ENCODE peak calls at places on chromosomes 11 and 22, in five cellular contexts. K is AG10803, G is B cell, U is cardiac fibroblast, A is AG04449. X is an unnamed sample.

GRCh38 chr22:27419473-27419872 is 382.1 kb downstream of the MN1 start:
- DNase-seq in K (peak), G (no peak), U (peak), A (no peak), X (no peak)

GRCh38 chr11:74739546-74740270 is 8.5 kb upstream of the CHRDL2 start:
- DNase-seq in K (peak), G (peak), U (peak), A (no peak), X (peak)

GRCh38 chr11:12598330-12599256 is 75.6 kb upstream of the TEAD1 start:
- DNase-seq in K (peak), G (no peak), U (peak), A (no peak), X (no peak)

GRCh38 chr11:108115495-108116140 is 5.7 kb upstream of the ACAT1 start:
- DNase-seq in K (peak), G (no peak), U (peak), A (no peak), X (no peak)

GRCh38 chr11:76629133-76629852 is 41.3 kb downstream of the LRRC32 start:
- DNase-seq in K (peak), G (peak), U (peak), A (no peak), X (no peak)

GRCh38 chr11:94788396-94788795 is 20.2 kb downstream of the AMOTL1 start:
- DNase-seq in K (no peak), G (no peak), U (peak), A (no peak), X (no peak)

GRCh38 chr22:28930357-28931007 is 47.1 kb downstream of the ZNRF3 start:
- DNase-seq in K (no peak), G (no peak), U (no peak), A (no peak), X (no peak)

GRCh38 chr11:96447208-96447607 is 57.4 kb downstream of the JRKL start:
- DNase-seq in K (no peak), G (no peak), U (no peak), A (no peak), X (no peak)

GRCh38 chr11:81596709-81597108 is 1137.0 kb downstream of the FAM181B start:
- DNase-seq in K (no peak), G (no peak), U (no peak), A (no peak), X (no peak)

GRCh38 chr11:34790620-34791019 is 125.6 kb downstream of the APIP start:
- DNase-seq in K (no peak), G (no peak), U (peak), A (no peak), X (no peak)
- TF ChIP-seq CTCF in K (peak), G (no peak), U (no peak), A (no peak), X (no peak)

GRCh38 chr11:65422104-65422632 is 430 bp upstream of the NEAT1 start:
- DNase-seq in K (peak), G (peak), U (peak), A (peak), X (peak)
- TF ChIP-seq CTCF in K (no peak), G (no peak), U (no peak), A (no peak), X (no peak)

GRCh38 chr11:130428692-130429681 is 578 bp upstream of the ADAMTS8 start:
- DNase-seq in K (no peak), G (no peak), U (no peak), A (no peak), X (no peak)

GRCh38 chr11:130431337-130431773 is 2.9 kb upstream of the ADAMTS8 start:
- DNase-seq in K (peak), G (peak), U (peak), A (no peak), X (peak)

GRCh38 chr11:130431806-130432205 is 3.4 kb upstream of the ADAMTS8 start:
- DNase-seq in K (peak), G (no peak), U (peak), A (no peak), X (no peak)

GRCh38 chr11:130428271-130428670 is at the start of gene ADAMTS8:
- DNase-seq in K (no peak), G (no peak), U (no peak), A (no peak), X (no peak)

DNA sequence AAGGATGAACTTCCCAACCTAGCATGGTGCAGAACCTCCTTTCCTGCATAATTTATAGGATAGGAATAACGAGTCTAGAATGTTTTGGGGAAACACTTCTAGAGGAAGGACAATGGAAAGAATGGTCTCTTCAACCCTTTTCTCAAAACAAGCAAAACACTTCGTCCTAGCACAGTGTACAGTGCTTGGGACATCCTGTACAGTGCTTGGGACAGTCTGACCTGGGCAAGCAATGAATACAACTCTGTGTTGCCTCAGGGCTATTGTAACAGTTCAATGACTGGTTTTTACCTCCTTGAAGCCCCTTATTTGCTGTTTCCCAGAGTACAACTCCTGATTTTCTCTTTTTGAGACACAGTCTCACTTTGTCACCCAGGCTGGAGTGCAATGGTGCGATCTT is 1.6 kb upstream of the ADAMTS8 start:
- DNase-seq in K (no peak), G (no peak), U (no peak), A (no peak), X (no peak)
- TF ChIP-seq CTCF in K (no peak), G (no peak), U (no peak), A (no peak), X (no peak)

GRCh38 chr11:46367916-46368267 is 13.6 kb upstream of the MDK start:
- DNase-seq in K (no peak), G (no peak), U (no peak), A (no peak), X (no peak)
- TF ChIP-seq CTCF in K (no peak), G (peak), U (no peak), A (no peak), X (no peak)

DNA sequence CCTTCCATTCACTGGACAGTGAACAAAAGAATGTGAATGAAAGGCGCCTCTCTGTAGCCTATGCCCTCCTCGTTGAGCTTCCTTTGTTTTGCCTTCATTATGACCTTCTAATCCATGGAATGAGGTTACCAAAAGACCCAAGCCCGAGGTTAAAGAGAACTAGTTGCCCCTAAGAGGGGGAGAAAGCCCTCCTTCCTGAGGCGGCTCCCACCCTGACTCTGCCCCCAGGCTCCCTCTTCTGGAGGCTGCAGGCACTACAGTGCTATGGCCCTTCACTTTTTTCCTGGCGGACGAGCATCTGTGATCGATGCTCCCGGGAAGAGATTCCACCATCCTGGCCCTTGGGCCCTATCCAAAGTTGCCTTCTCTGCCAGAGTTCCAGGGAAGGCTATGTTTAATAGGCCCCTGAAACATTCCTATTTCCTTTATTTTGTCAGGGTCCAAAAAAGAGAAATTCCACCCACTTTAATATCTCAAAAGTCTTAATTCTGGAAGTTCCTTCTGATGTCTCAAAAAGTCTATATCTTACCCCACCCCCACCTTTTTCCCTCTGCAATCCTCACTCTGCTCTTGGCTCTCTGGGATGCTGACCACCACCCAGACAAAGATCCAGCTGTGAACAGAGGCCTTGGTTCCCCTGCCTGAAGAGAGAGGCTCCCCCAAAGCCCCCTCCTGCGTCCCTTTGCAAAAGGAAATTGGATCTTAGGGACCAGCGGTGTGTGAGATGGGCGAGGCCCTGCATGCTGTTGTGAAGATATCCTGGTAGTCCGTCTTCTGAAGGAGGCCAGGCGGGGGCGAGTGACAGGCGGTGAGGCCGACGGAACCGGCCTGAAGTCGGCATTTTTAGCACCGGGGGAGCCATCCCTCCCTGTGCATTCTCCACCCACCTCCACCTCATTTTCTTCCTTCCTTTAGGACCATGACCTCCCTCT is 147.1 kb downstream of the FEZ1 start:
- DNase-seq in K (peak), G (peak), U (peak), A (no peak), X (peak)
- TF ChIP-seq CTCF in K (peak), G (peak), U (peak), A (peak), X (peak)

GRCh38 chr22:17742528-17742902 is 31.8 kb downstream of the BID start:
- DNase-seq in K (peak), G (peak), U (peak), A (no peak), X (peak)
- TF ChIP-seq CTCF in K (peak), G (peak), U (peak), A (peak), X (peak)

GRCh38 chr11:126484266-126484665 is 128.8 kb downstream of the ST3GAL4 start:
- DNase-seq in K (peak), G (no peak), U (peak), A (peak), X (no peak)

GRCh38 chr11:126485986-126486635 is 130.6 kb downstream of the ST3GAL4 start:
- DNase-seq in K (no peak), G (no peak), U (no peak), A (no peak), X (no peak)

GRCh38 chr11:126483796-126484195 is 128.3 kb downstream of the ST3GAL4 start:
- DNase-seq in K (no peak), G (no peak), U (no peak), A (no peak), X (no peak)

GRCh38 chr11:126487711-126488110 is 132.2 kb downstream of the ST3GAL4 start:
- DNase-seq in K (no peak), G (no peak), U (no peak), A (no peak), X (no peak)

GRCh38 chr11:126485021-126485781 is 129.7 kb downstream of the ST3GAL4 start:
- DNase-seq in K (peak), G (no peak), U (peak), A (peak), X (no peak)
- TF ChIP-seq CTCF in K (peak), G (no peak), U (no peak), A (peak), X (no peak)